ENCODE peak calls at places on chromosomes 2 and 18, in five cellular contexts. Z is NCI-H146, I is Daoy, K is substantia nigra, O is amniotic stem cell. L is an unnamed sample.

GRCh38 chr2:112160591-112161250 is 22.5 kb downstream of the FBLN7 start:
- DNase-seq in Z (no peak), O (no peak), I (no peak), K (no peak), L (no peak)

GRCh38 chr2:238924496-238925195 is 76.8 kb downstream of the TWIST2 start:
- DNase-seq in K (no peak), I (no peak), O (no peak), Z (no peak), L (no peak)

GRCh38 chr2:603427-603826 is 73.8 kb downstream of the TMEM18 start:
- DNase-seq in K (no peak), Z (no peak), O (no peak), I (no peak), L (peak; percentile 7)

GRCh38 chr2:186347472-186347871 is 138.6 kb upstream of the ZC3H15 start:
- DNase-seq in O (no peak), I (no peak), Z (peak; percentile 83), K (no peak), L (no peak)

GRCh38 chr2:183126635-183127034 is 2.4 kb downstream of the NUP35 start:
- DNase-seq in K (no peak), I (no peak), Z (no peak), O (no peak), L (no peak)

GRCh38 chr18:63317982-63318881 is 1.3 kb downstream of the BCL2 start:
- DNase-seq in K (peak; percentile 51), I (peak; percentile 33), Z (peak; percentile 97), O (no peak), L (peak; percentile 86)

GRCh38 chr2:216546646-216547403 is 48.2 kb downstream of the RPL37A start:
- DNase-seq in Z (no peak), K (no peak), I (no peak), O (peak; percentile 32), L (no peak)

GRCh38 chr2:104656496-104657310 is 197.2 kb upstream of the POU3F3 start:
- DNase-seq in I (no peak), O (no peak), Z (no peak), K (no peak), L (peak; percentile 6)

GRCh38 chr2:98348066-98348561 is 1.9 kb downstream of the CNGA3 start:
- DNase-seq in K (no peak), Z (peak; percentile 80), I (no peak), O (no peak), L (peak; percentile 95)

GRCh38 chr18:55251186-55251995 is 292.1 kb upstream of the CCDC68 start:
- DNase-seq in O (no peak), K (no peak), I (no peak), Z (no peak), L (peak; percentile 57)

GRCh38 chr2:151688719-151689118 is 45.6 kb downstream of the NEB start:
- DNase-seq in K (no peak), Z (no peak), O (no peak), I (no peak), L (no peak)

GRCh38 chr2:221529943-221530652 is 42.0 kb downstream of the EPHA4 start:
- DNase-seq in K (no peak), I (peak; percentile 38), Z (peak; percentile 50), O (peak; percentile 4), L (no peak)

GRCh38 chr2:189407161-189407943 is 33.9 kb upstream of the WDR75 start:
- DNase-seq in I (peak; percentile 42), K (no peak), O (peak; percentile 45), Z (peak; percentile 7), L (no peak)

GRCh38 chr2:54573532-54573915 is 117.4 kb downstream of the SPTBN1 start:
- DNase-seq in O (no peak), Z (peak; percentile 71), I (no peak), K (no peak), L (no peak)

GRCh38 chr2:240620859-240621258 is 4.4 kb upstream of the GPR35 start:
- DNase-seq in K (no peak), Z (no peak), I (no peak), O (no peak), L (no peak)

GRCh38 chr2:55962910-55963309 is 39.3 kb upstream of the EFEMP1 start:
- DNase-seq in O (no peak), K (no peak), Z (no peak), I (no peak), L (no peak)

GRCh38 chr2:40955042-40955441 is 503.2 kb upstream of the SLC8A1 start:
- DNase-seq in K (no peak), Z (no peak), I (no peak), O (no peak), L (no peak)

GRCh38 chr18:2827076-2827475 is 19.7 kb upstream of the EMILIN2 start:
- DNase-seq in Z (no peak), I (no peak), O (no peak), K (no peak), L (no peak)

GRCh38 chr2:56444339-56444738 is 260.5 kb downstream of the CCDC85A start:
- DNase-seq in O (no peak), K (no peak), Z (peak; percentile 3), I (peak; percentile 65), L (peak; percentile 30)

GRCh38 chr2:32865399-32866068 is 81.2 kb upstream of the LTBP1 start:
- DNase-seq in Z (no peak), K (no peak), I (peak; percentile 80), O (peak; percentile 76), L (no peak)

GRCh38 chr2:201105759-201106158 is 10.2 kb upstream of the CFLAR start:
- DNase-seq in Z (no peak), O (no peak), I (no peak), K (no peak), L (no peak)

L was measured in mesendoderm.